ENCODE peak calls at places on chromosomes 4 and X, in six cellular contexts. M, S, B, G, X and F are unnamed samples.

GRCh38 chr4:43410636-43411035 is 518.1 kb downstream of the GRXCR1 start:
- DNase-seq in M (no peak), S (no peak), B (no peak), G (no peak), X (no peak), F (no peak)

GRCh38 chr4:185139736-185140135 is 3.3 kb upstream of the SLC25A4 start:
- DNase-seq in M (no peak), S (no peak), B (no peak), G (no peak), X (no peak), F (no peak)

GRCh38 chr4:81891005-81891795 is 419.5 kb upstream of the RASGEF1B start:
- DNase-seq in M (no peak), S (no peak), B (no peak), G (no peak), X (no peak), F (no peak)

GRCh38 chrX:135596495-135596894 is 76.0 kb downstream of the INTS6L start:
- DNase-seq in M (no peak), S (no peak), B (peak; percentile 52), G (no peak), X (peak; percentile 51), F (no peak)

GRCh38 chrX:23699636-23700194 is 32.4 kb downstream of the PRDX4 start:
- DNase-seq in M (no peak), S (no peak), B (peak; percentile 32), G (no peak), X (no peak), F (no peak)

GRCh38 chrX:72100824-72101351 is 30.8 kb downstream of the RTL5 start:
- DNase-seq in M (peak; percentile 72), S (no peak), B (no peak), G (peak; percentile 42), X (no peak), F (no peak)

GRCh38 chr4:151744614-151745013 is 16.2 kb downstream of the GATB start:
- DNase-seq in M (no peak), S (peak; percentile 84), B (peak; percentile 33), G (no peak), X (no peak), F (no peak)

GRCh38 chr4:150001815-150002214 is 76.4 kb upstream of the DCLK2 start:
- DNase-seq in M (no peak), S (no peak), B (no peak), G (no peak), X (no peak), F (no peak)

GRCh38 chr4:10117424-10118354 is 1.1 kb upstream of the WDR1 start:
- DNase-seq in M (no peak), S (no peak), B (no peak), G (no peak), X (peak; percentile 50), F (no peak)

GRCh38 chrX:40146471-40147398 is 49.0 kb upstream of the BCOR start:
- DNase-seq in M (no peak), S (no peak), B (no peak), G (no peak), X (peak; percentile 58), F (no peak)

GRCh38 chrX:133350751-133351150 is 64.5 kb downstream of the GPC4 start:
- DNase-seq in M (no peak), S (peak; percentile 21), B (no peak), G (no peak), X (no peak), F (no peak)